ENCODE peak calls at places on chromosomes 4 and X, in five cellular contexts. Z is ascending aorta, H is progenitor cell of endocrine pancreas, D is WTC11, Y is breast epithelium. K is an unnamed sample.

GRCh38 chr4:189823611-189824010 is 117.1 kb upstream of the FRG1 start:
- DNase-seq in H (no peak), Y (no peak), Z (no peak), D (no peak), K (no peak)

GRCh38 chrX:43892471-43892870 is 10.2 kb upstream of the MAOB start:
- DNase-seq in Z (no peak), D (no peak), Y (no peak), H (no peak), K (no peak)

GRCh38 chr4:53920116-53920515 is 144.3 kb downstream of the CHIC2 start:
- DNase-seq in D (peak), H (no peak), Z (no peak), Y (no peak), K (no peak)

GRCh38 chr4:137961051-137961438 is 281.1 kb downstream of the SLC7A11 start:
- DNase-seq in D (no peak), Y (no peak), Z (no peak), H (no peak), K (no peak)

GRCh38 chrX:131828482-131828881 is 194.6 kb upstream of the STK26 start:
- DNase-seq in Z (no peak), Y (no peak), H (no peak), D (no peak), K (no peak)

GRCh38 chr4:25065451-25065850 is 34.7 kb upstream of the LGI2 start:
- DNase-seq in H (no peak), D (no peak), Y (no peak), Z (no peak), K (no peak)

GRCh38 chrX:112808651-112809050 is 32.0 kb downstream of the AMOT start:
- DNase-seq in Y (no peak), Z (no peak), H (no peak), D (no peak), K (no peak)

GRCh38 chr4:96558466-96558865 is 718.6 kb downstream of the PDHA2 start:
- DNase-seq in D (no peak), H (no peak), Z (no peak), Y (no peak), K (no peak)

GRCh38 chrX:20529301-20529700 is 262.6 kb upstream of the RPS6KA3 start:
- DNase-seq in Y (no peak), H (no peak), D (no peak), Z (no peak), K (no peak)

GRCh38 chrX:20527458-20528099 is 260.9 kb upstream of the RPS6KA3 start:
- DNase-seq in Y (no peak), D (no peak), Z (no peak), H (no peak), K (peak)

GRCh38 chrX:20531667-20532066 is 265.0 kb upstream of the RPS6KA3 start:
- DNase-seq in H (no peak), Z (no peak), Y (no peak), D (no peak), K (no peak)

GRCh38 chrX:20529711-20530110 is 263.0 kb upstream of the RPS6KA3 start:
- DNase-seq in Y (no peak), D (no peak), Z (no peak), H (no peak), K (no peak)

GRCh38 chrX:20530319-20530979 is 263.7 kb upstream of the RPS6KA3 start:
- DNase-seq in Z (no peak), D (peak), Y (peak), H (peak), K (peak)
- TF ChIP-seq CTCF in Z (peak), D (peak), Y (peak), H (peak), K (peak)

DNA sequence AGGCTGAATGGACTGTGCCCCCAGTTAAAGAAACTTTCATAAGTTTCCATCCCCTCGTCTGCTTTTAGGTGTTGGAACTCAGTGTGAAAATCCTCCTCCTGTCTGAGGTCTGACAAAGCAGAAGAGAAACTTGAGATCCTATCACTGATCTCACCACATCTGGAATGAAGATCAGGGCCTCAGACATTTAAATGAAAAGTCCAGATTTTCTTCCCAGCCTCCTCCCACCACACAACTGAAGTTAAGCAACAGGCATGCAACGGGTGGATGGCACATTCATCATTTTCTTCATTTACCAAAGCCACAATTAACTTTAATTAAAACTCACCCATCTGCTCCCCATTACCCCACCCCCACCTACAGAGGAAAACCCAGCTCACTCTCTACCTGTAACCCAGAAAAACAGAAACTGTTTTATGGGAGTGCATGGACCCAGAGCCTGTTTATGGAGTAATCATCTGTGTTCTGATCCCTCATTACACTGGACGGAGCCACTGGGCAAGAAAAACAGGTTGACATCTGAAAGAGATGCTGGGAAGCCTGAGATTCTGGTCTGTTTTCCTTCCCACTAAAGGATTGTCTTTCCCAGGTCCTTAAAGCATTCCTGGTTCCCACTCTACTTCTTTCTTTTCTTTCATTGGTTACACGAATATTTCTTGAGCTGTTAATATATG is 58.1 kb upstream of the HOPX start:
- DNase-seq in Y (no peak), Z (no peak), H (no peak), D (no peak), K (no peak)
- TF ChIP-seq CTCF in Y (no peak), Z (no peak), H (no peak), D (no peak), K (no peak)

GRCh38 chrX:69119122-69119521 is 46.1 kb downstream of the PJA1 start:
- DNase-seq in Z (no peak), H (no peak), D (peak), Y (no peak), K (no peak)
- TF ChIP-seq CTCF in Z (no peak), H (no peak), D (no peak), Y (no peak), K (no peak)

DNA sequence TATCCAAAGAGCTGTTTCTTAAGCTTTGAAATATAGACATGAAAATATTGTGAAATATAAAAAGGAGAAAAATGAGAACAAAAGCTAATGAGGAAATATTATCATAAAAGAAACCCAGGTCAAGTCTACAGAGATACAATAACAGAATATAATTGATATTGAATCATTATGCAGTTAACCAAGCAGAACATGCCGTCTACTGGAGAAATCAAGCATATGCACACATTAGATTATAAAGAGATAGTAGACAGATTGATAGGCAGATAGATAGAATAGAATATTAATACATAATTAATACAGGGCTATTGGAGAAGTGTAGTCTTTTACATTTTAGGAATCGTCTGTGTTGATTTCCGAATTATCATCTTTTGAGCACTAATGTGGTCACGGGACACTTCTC is 208.5 kb downstream of the EPHA5 start:
- DNase-seq in Y (no peak), H (no peak), Z (no peak), D (no peak), K (no peak)
- TF ChIP-seq CTCF in Y (no peak), H (no peak), Z (no peak), D (no peak), K (no peak)

GRCh38 chrX:101407748-101408529 is at the start of the genes GLA and HNRNPH2:
- DNase-seq in Z (peak), H (peak), Y (peak), D (peak), K (peak)
- TF ChIP-seq CTCF in Z (no peak), H (no peak), Y (no peak), D (no peak), K (no peak)

GRCh38 chr4:1276984-1277383 is 12.7 kb upstream of the MAEA start:
- DNase-seq in D (no peak), H (no peak), Z (no peak), Y (no peak), K (no peak)

GRCh38 chr4:1279253-1279652 is 10.4 kb upstream of the MAEA start:
- DNase-seq in H (no peak), Z (no peak), Y (no peak), D (no peak), K (no peak)

GRCh38 chr4:1274871-1275270 is 14.8 kb upstream of the MAEA start:
- DNase-seq in H (no peak), Z (no peak), Y (no peak), D (no peak), K (no peak)

GRCh38 chr4:1278336-1278670 is 11.4 kb upstream of the MAEA start:
- DNase-seq in H (no peak), D (no peak), Z (no peak), Y (no peak), K (no peak)

DNA sequence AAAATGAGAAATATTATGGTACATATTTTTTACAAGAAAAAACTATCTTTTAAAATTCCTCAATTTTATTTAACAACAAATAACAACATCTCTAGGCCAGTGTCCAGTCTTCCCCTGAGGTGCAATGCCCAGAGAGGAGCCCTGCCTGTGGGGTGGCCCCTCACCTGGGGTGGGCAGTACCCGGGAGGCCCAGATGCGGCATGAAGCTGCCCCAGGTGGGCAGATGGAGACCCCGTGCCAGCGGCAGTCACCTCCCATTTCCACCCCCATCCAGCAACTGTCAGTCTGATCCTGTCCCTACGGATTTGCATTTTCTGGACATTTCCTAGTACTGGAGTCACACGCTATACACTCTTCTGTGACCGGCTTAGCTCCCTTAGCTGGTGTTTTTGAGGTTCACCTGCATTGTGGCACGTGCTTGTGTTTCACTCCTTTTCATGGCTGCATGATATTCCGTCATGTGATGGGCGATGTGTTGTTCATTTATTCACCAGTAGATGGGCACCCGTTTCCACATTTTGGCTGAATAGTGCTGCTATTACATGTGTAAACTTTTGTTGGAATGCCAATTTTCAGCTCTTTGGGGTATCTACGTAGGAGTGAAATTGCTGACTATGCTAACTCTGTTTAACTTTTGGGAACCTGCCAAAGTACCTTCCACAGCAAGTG is 11.9 kb upstream of the MAEA start:
- DNase-seq in Y (no peak), D (no peak), H (no peak), Z (no peak), K (no peak)
- TF ChIP-seq CTCF in Y (no peak), D (no peak), H (no peak), Z (no peak), K (no peak)

GRCh38 chr4:126957555-126958440 is 675.0 kb upstream of the INTU start:
- DNase-seq in Y (no peak), D (no peak), Z (no peak), H (no peak), K (no peak)
- TF ChIP-seq CTCF in Y (no peak), D (no peak), Z (no peak), H (no peak), K (no peak)

DNA sequence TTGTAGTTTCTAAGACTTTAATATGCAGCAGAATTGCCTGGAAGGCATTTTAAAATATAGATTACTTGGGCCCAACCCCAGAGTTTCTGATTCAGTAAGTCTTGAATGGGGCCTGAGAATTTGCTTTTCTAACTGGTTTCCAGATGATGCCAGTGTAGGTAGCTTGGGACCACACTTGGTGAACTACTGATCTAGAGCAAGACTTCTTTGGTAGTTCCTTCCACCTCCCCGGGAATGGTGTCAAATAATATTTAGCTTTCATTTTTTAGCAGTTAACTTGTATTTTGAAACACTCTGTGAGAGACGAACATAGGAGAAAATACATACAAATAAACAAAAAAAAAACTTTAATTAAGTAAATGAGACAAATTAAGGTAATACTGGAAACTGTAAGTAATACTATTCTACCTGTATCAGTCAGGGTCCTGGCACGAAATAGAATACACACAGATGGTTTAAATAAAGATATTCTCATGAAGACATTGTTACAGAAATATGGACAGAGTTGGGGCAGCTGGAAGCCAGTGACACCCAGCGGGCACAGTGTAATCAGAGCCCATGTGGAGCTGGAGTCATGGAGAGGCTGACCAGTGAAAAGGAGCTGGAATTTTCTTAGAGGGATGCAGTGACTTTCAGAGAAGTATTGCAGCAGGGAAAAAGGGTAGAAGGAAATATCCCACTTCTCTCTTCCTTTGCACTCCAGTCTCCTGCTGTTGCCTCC is 905.7 kb downstream of the CCSER1 start:
- DNase-seq in Z (no peak), Y (no peak), H (no peak), D (no peak), K (no peak)
- TF ChIP-seq CTCF in Z (no peak), Y (no peak), H (no peak), D (no peak), K (no peak)

GRCh38 chrX:136708348-136708747 is 60.4 kb downstream of the CD40LG start:
- DNase-seq in Z (no peak), H (no peak), D (no peak), Y (no peak), K (peak)
- TF ChIP-seq CTCF in Z (no peak), H (peak), D (no peak), Y (no peak), K (peak)